ENCODE peak calls at places on chromosomes 4 and X, in eight cellular contexts. T is NCI-H1417 treated with DMSO at 0.1 percent for 48 hours; N is K562; J is AG09309; X is stimulated activated CD4-positive, alpha-beta T cell treated with anti-CD3 and anti-CD28 coated beads, TNF-alpha, amount 100 ng/mL, for 4 hours; K is GDM1; Z is cardiac fibroblast; Q is CD8-positive, alpha-beta memory T cell. Y is an unnamed sample.

GRCh38 chr4:8840816-8841455 is 30.7 kb downstream of the HMX1 start:
- DNase-seq in T (no peak), N (no peak), J (no peak), X (no peak), K (no peak), Z (no peak), Q (peak; percentile 22), Y (no peak)

GRCh38 chr4:35725131-35725530 is 519.2 kb downstream of the ARAP2 start:
- DNase-seq in T (no peak), N (no peak), J (no peak), X (no peak), K (no peak), Z (no peak), Q (no peak), Y (no peak)

GRCh38 chrX:13340182-13340791 is 20.4 kb upstream of the ATXN3L start:
- DNase-seq in T (no peak), N (no peak), J (no peak), X (no peak), K (no peak), Z (no peak), Q (no peak), Y (no peak)

GRCh38 chr4:88018471-88018870 is 11.0 kb downstream of the PKD2 start:
- DNase-seq in T (no peak), N (no peak), J (no peak), X (no peak), K (no peak), Z (peak; percentile 86), Q (no peak), Y (no peak)

GRCh38 chr4:137768196-137768595 is 235.9 kb upstream of the PCDH18 start:
- DNase-seq in T (no peak), N (no peak), J (no peak), X (no peak), K (no peak), Z (peak; percentile 50), Q (no peak), Y (no peak)

GRCh38 chrX:115018944-115019343 is 1.5 kb upstream of the IL13RA2 start:
- DNase-seq in T (no peak), N (no peak), J (no peak), X (no peak), K (no peak), Z (peak; percentile 35), Q (no peak), Y (no peak)

GRCh38 chrX:69150294-69150960 is 14.8 kb downstream of the PJA1 start:
- DNase-seq in T (no peak), N (no peak), J (no peak), X (no peak), K (no peak), Z (no peak), Q (no peak), Y (no peak)

GRCh38 chr4:6275898-6276563 is 6.4 kb downstream of the WFS1 start:
- DNase-seq in T (no peak), N (no peak), J (no peak), X (no peak), K (no peak), Z (no peak), Q (no peak), Y (no peak)

GRCh38 chr4:7015383-7016035 is 27.7 kb upstream of the TADA2B start:
- DNase-seq in T (no peak), N (no peak), J (no peak), X (no peak), K (no peak), Z (no peak), Q (no peak), Y (no peak)

GRCh38 chr4:167897116-167897515 is 195.2 kb upstream of the ANXA10 start:
- DNase-seq in T (no peak), N (no peak), J (peak; percentile 13), X (no peak), K (peak; percentile 74), Z (peak; percentile 81), Q (no peak), Y (peak; percentile 25)

GRCh38 chrX:65706041-65706828 is 38.8 kb downstream of the MSN start:
- DNase-seq in T (no peak), N (no peak), J (no peak), X (no peak), K (no peak), Z (peak; percentile 85), Q (peak; percentile 61), Y (no peak)

GRCh38 chr4:30945586-30945985 is 225.4 kb downstream of the PCDH7 start:
- DNase-seq in T (no peak), N (no peak), J (no peak), X (no peak), K (no peak), Z (no peak), Q (no peak), Y (no peak)

GRCh38 chr4:6918345-6918744 is 8.7 kb downstream of the TBC1D14 start:
- DNase-seq in T (no peak), N (no peak), J (no peak), X (no peak), K (no peak), Z (no peak), Q (no peak), Y (no peak)

GRCh38 chr4:156615066-156615514 is 356.5 kb downstream of the PDGFC start:
- DNase-seq in T (no peak), N (no peak), J (peak; percentile 96), X (no peak), K (no peak), Z (peak; percentile 94), Q (no peak), Y (no peak)

GRCh38 chr4:20528508-20528907 is 171.8 kb upstream of the PACRGL start:
- DNase-seq in T (no peak), N (no peak), J (no peak), X (no peak), K (no peak), Z (peak; percentile 25), Q (no peak), Y (no peak)

GRCh38 chrX:3939967-3940610 is 226.6 kb upstream of the PRKX start:
- DNase-seq in T (no peak), N (no peak), J (no peak), X (no peak), K (no peak), Z (peak; percentile 14), Q (no peak), Y (no peak)

GRCh38 chr4:107452717-107453116 is 267.3 kb downstream of the PAPSS1 start:
- DNase-seq in T (no peak), N (no peak), J (no peak), X (no peak), K (no peak), Z (no peak), Q (no peak), Y (no peak)

GRCh38 chr4:128471576-128471975 is 184.0 kb upstream of the PGRMC2 start:
- DNase-seq in T (no peak), N (peak; percentile 52), J (no peak), X (no peak), K (no peak), Z (no peak), Q (no peak), Y (no peak)

GRCh38 chrX:51917600-51917999 is 24.2 kb downstream of the MAGED1 start:
- DNase-seq in T (no peak), N (no peak), J (no peak), X (no peak), K (no peak), Z (no peak), Q (no peak), Y (no peak)